ENCODE peak calls at places on chromosomes 4 and X, in five cellular contexts. D is GM06990, M is astrocyte of the cerebellum, A is foreskin fibroblast, B is body of pancreas. P is an unnamed sample.

GRCh38 chr4:119659576-119659975 is 31.0 kb upstream of the PDE5A start:
- DNase-seq in A (peak), M (no peak), D (no peak), B (no peak), P (peak)

GRCh38 chr4:173529505-173530325 is at the start of gene HAND2:
- DNase-seq in M (no peak), A (peak), B (peak), D (no peak), P (no peak)

GRCh38 chr4:26475716-26476115 is 14.6 kb downstream of the CCKAR start:
- DNase-seq in B (no peak), A (no peak), D (no peak), M (no peak), P (no peak)

GRCh38 chr4:1487106-1487505 is 80.9 kb upstream of the NKX1-1 start:
- DNase-seq in D (no peak), B (no peak), A (no peak), M (no peak), P (no peak)

GRCh38 chr4:38673109-38673978 is 9.3 kb downstream of the KLF3 start:
- DNase-seq in D (no peak), M (no peak), A (peak), B (peak), P (no peak)

GRCh38 chr4:86220137-86220536 is 139.7 kb downstream of the MAPK10 start:
- DNase-seq in B (no peak), D (no peak), A (peak), M (no peak), P (no peak)

GRCh38 chr4:123345132-123345923 is 51.3 kb upstream of the SPRY1 start:
- DNase-seq in M (no peak), B (no peak), A (no peak), D (no peak), P (no peak)

GRCh38 chrX:42797646-42798045 is 19.7 kb upstream of the PPP1R2C start:
- DNase-seq in A (peak), B (no peak), D (no peak), M (no peak), P (no peak)

GRCh38 chr4:189385098-189385497 is 555.6 kb upstream of the FRG1 start:
- DNase-seq in D (no peak), M (no peak), A (no peak), B (no peak), P (no peak)

GRCh38 chrX:148600581-148600980 is 100.2 kb downstream of the AFF2 start:
- DNase-seq in B (no peak), A (no peak), M (no peak), D (no peak), P (no peak)

GRCh38 chrX:115093206-115093605 is 75.8 kb upstream of the IL13RA2 start:
- DNase-seq in A (no peak), D (no peak), M (no peak), B (no peak), P (no peak)

GRCh38 chr4:60326735-60327134 is 873.4 kb upstream of the ADGRL3 start:
- DNase-seq in A (no peak), M (no peak), B (no peak), D (no peak), P (no peak)

GRCh38 chr4:180101348-180102083 is 2141.7 kb upstream of the TENM3 start:
- DNase-seq in M (no peak), A (no peak), B (no peak), D (no peak), P (no peak)

GRCh38 chr4:54547299-54548097 is 110.3 kb upstream of the KIT start:
- DNase-seq in D (no peak), M (no peak), A (no peak), B (peak), P (no peak)

GRCh38 chr4:87543835-87544461 is 14.8 kb upstream of the SPARCL1 start:
- DNase-seq in A (peak), D (no peak), M (peak), B (peak), P (no peak)

GRCh38 chrX:31629195-31629594 is 557.4 kb upstream of the FTHL17 start:
- DNase-seq in A (no peak), M (no peak), B (no peak), D (no peak), P (no peak)

GRCh38 chrX:1581132-1581531 is 10.3 kb upstream of the AKAP17A start:
- DNase-seq in A (no peak), D (no peak), B (peak), M (no peak), P (no peak)

GRCh38 chrX:48611703-48612102 is 14.4 kb downstream of the WDR13 start:
- DNase-seq in D (no peak), A (no peak), M (no peak), B (no peak), P (no peak)

GRCh38 chrX:107025538-107025937 is 25.5 kb upstream of the MORC4 start:
- DNase-seq in M (peak), D (peak), A (peak), B (no peak), P (no peak)

GRCh38 chr4:32876546-32876945 is 2156.4 kb downstream of the PCDH7 start:
- DNase-seq in A (no peak), M (no peak), B (no peak), D (no peak), P (no peak)

GRCh38 chrX:10579018-10579752 is 41.2 kb downstream of the MID1 start:
- DNase-seq in A (peak), B (no peak), M (peak), D (no peak), P (no peak)

GRCh38 chr4:12791536-12791935 is 692.6 kb downstream of the RAB28 start:
- DNase-seq in A (no peak), D (no peak), M (no peak), B (no peak), P (no peak)

GRCh38 chrX:141133272-141133671 is 43.7 kb downstream of the LDOC1 start:
- DNase-seq in M (no peak), A (no peak), B (no peak), D (no peak), P (no peak)

GRCh38 chrX:16882702-16883486 is 12.7 kb upstream of the RBBP7 start:
- DNase-seq in B (peak), D (peak), M (peak), A (peak), P (no peak)

GRCh38 chrX:108199041-108199440 is 107.5 kb downstream of the ATG4A start:
- DNase-seq in D (no peak), M (no peak), B (no peak), A (peak), P (no peak)

GRCh38 chrX:8731579-8732395 is at the start of gene ANOS1:
- DNase-seq in M (peak), A (peak), D (no peak), B (peak), P (no peak)

GRCh38 chr4:80201326-80202151 is 4.2 kb downstream of the PRDM8 start:
- DNase-seq in D (no peak), B (no peak), A (peak), M (no peak), P (no peak)

GRCh38 chrX:12770440-12770839 is 20.8 kb upstream of the PRPS2 start:
- DNase-seq in M (no peak), D (no peak), B (no peak), A (peak), P (no peak)

GRCh38 chr4:94334962-94335361 is 7.7 kb downstream of the HPGDS start:
- DNase-seq in M (no peak), B (peak), A (no peak), D (no peak), P (no peak)

GRCh38 chr4:128513664-128514484 is 226.3 kb upstream of the PGRMC2 start:
- DNase-seq in A (peak), D (no peak), B (no peak), M (no peak), P (no peak)

GRCh38 chrX:53082773-53083616 is 828 bp downstream of the TSPYL2 start:
- DNase-seq in D (no peak), B (no peak), M (no peak), A (no peak), P (no peak)

GRCh38 chrX:6448003-6448402 is 86.9 kb downstream of the VCX3A start:
- DNase-seq in B (peak), A (no peak), D (no peak), M (peak), P (no peak)

GRCh38 chr4:7973545-7973981 is 33.9 kb upstream of the AFAP1 start:
- DNase-seq in D (no peak), M (no peak), B (no peak), A (peak), P (no peak)

GRCh38 chr4:113358784-113359183 is 309.3 kb downstream of the ANK2 start:
- DNase-seq in A (peak), M (no peak), D (no peak), B (no peak), P (no peak)

GRCh38 chrX:13330446-13330845 is 10.6 kb upstream of the ATXN3L start:
- DNase-seq in A (no peak), B (no peak), D (no peak), M (no peak), P (no peak)

GRCh38 chr4:90904018-90904417 is 776.8 kb downstream of the CCSER1 start:
- DNase-seq in D (no peak), A (no peak), B (no peak), M (no peak), P (no peak)

GRCh38 chr4:6241062-6241845 is 28.4 kb upstream of the WFS1 start:
- DNase-seq in D (no peak), A (no peak), M (no peak), B (no peak), P (no peak)

GRCh38 chr4:6248394-6248793 is 21.3 kb upstream of the WFS1 start:
- DNase-seq in M (no peak), D (no peak), A (no peak), B (no peak), P (no peak)

GRCh38 chr4:6242271-6243029 is 27.2 kb upstream of the WFS1 start:
- DNase-seq in A (no peak), D (no peak), M (no peak), B (no peak), P (no peak)

GRCh38 chr4:6246170-6246634 is 23.4 kb upstream of the WFS1 start:
- DNase-seq in A (no peak), B (no peak), D (no peak), M (no peak), P (no peak)

GRCh38 chr4:6245246-6246169 is 24.1 kb upstream of the WFS1 start:
- DNase-seq in M (no peak), A (peak), D (no peak), B (peak), P (no peak)
- H3K4me3 ChIP-seq in M (peak), A (peak), D (no peak), B (no peak), P (peak)

DNA sequence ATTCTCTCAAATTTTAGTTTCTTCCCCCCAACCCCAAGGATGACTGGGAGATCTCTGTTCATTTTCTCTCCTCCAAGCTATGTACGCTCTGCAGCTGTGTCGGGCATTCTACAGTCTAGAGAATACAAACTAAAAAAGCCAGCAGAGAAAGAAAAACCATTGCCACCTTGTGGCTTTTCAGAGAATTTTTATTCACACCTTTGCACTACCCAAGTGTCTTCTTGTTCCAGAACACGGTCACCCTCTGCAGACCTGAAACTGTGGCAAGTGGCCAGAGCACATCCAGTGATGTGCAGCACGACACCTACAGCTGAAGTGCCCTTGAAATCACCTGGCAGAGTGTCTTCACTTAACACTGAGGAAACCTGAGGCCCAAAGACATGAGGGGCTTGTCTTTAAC is 68.6 kb downstream of the CHST7 start:
- DNase-seq in M (no peak), D (no peak), A (peak), B (no peak), P (no peak)
- TF ChIP-seq CTCF in M (peak), D (peak), A (no peak), B (no peak), P (no peak)

GRCh38 chrX:153463556-153463955 is 6.8 kb downstream of the HAUS7 start:
- DNase-seq in D (no peak), M (no peak), B (no peak), A (no peak), P (no peak)

GRCh38 chrX:153462291-153462690 is 8.1 kb downstream of the HAUS7 start:
- DNase-seq in A (no peak), D (no peak), B (no peak), M (no peak), P (no peak)

GRCh38 chrX:153464116-153464515 is 6.3 kb downstream of the HAUS7 start:
- DNase-seq in D (no peak), B (no peak), A (no peak), M (no peak), P (no peak)

GRCh38 chrX:153460826-153461225 is 9.6 kb downstream of the HAUS7 start:
- DNase-seq in A (peak), D (peak), B (peak), M (no peak), P (no peak)

GRCh38 chrX:153463031-153463430 is 7.3 kb downstream of the HAUS7 start:
- DNase-seq in M (no peak), D (no peak), B (no peak), A (no peak), P (no peak)
- H3K4me3 ChIP-seq in M (no peak), D (no peak), B (no peak), A (no peak), P (no peak)

GRCh38 chr4:161317000-161317399 is 846.8 kb downstream of the FSTL5 start:
- DNase-seq in A (no peak), D (no peak), B (no peak), M (no peak), P (no peak)

GRCh38 chr4:161314371-161314770 is 849.4 kb downstream of the FSTL5 start:
- DNase-seq in D (no peak), A (no peak), B (no peak), M (no peak), P (no peak)
- TF ChIP-seq CTCF in D (no peak), A (no peak), B (no peak), M (no peak), P (no peak)

GRCh38 chrX:134074151-134074550 is 88.8 kb upstream of the GPC3 start:
- DNase-seq in B (no peak), A (no peak), M (no peak), D (no peak), P (no peak)
- H3K4me3 ChIP-seq in B (no peak), A (no peak), M (no peak), D (no peak), P (no peak)

GRCh38 chrX:75963774-75964173 is 178.7 kb upstream of the MAGEE2 start:
- DNase-seq in D (no peak), B (no peak), M (no peak), A (no peak), P (no peak)

GRCh38 chrX:75968293-75968692 is 183.2 kb upstream of the MAGEE2 start:
- DNase-seq in D (no peak), B (no peak), M (no peak), A (no peak), P (no peak)
- TF ChIP-seq CTCF in D (no peak), B (no peak), M (no peak), A (no peak), P (no peak)

P was measured in AG04449.